ENCODE peak calls at places on chromosomes 5 and 9, in four cellular contexts. L is naive thymus-derived CD4-positive, alpha-beta T cell; N is IMR-90; E is pancreas. Q is an unnamed sample. For H3K4me1, the result is how much of the 10 kb centered on the place peaks cover.

GRCh38 chr5:132675936-132676689 is 2.3 kb downstream of the IL4 start:
- DNase-seq in L (no peak), E (no peak), N (no peak), Q (no peak)

GRCh38 chr5:107284822-107285510 is 385.8 kb downstream of the EFNA5 start:
- DNase-seq in E (no peak), L (no peak), N (peak), Q (no peak)

GRCh38 chr9:82680179-82680935 is 382.6 kb downstream of the RASEF start:
- DNase-seq in L (no peak), N (no peak), E (no peak), Q (no peak)

GRCh38 chr5:169268019-169268418 is 32.9 kb downstream of the SLIT3 start:
- DNase-seq in E (no peak), N (no peak), L (no peak), Q (no peak)

GRCh38 chr9:124774131-124774978 is 2.6 kb upstream of the OLFML2A start:
- DNase-seq in E (peak), N (peak), L (peak), Q (peak)

GRCh38 chr5:33275921-33276705 is 164.7 kb upstream of the TARS1 start:
- DNase-seq in N (peak), L (no peak), E (no peak), Q (no peak)

GRCh38 chr5:75050415-75050814 is 1.9 kb downstream of the GCNT4 start:
- DNase-seq in L (peak), E (no peak), N (no peak), Q (no peak)

GRCh38 chr5:72387985-72388384 is 67.8 kb downstream of the PTCD2 start:
- DNase-seq in L (no peak), E (no peak), N (peak), Q (no peak)

GRCh38 chr5:14581891-14582796 is 552 bp downstream of the OTULINL start:
- DNase-seq in L (peak), N (no peak), E (peak), Q (peak)

GRCh38 chr5:125499969-125500368 is 753.5 kb upstream of the ZNF608 start:
- DNase-seq in N (no peak), L (no peak), E (no peak), Q (no peak)

GRCh38 chr9:110994771-110995241 is 43.5 kb downstream of the LPAR1 start:
- DNase-seq in N (peak), L (no peak), E (no peak), Q (no peak)

GRCh38 chr5:134255418-134256150 is 29.7 kb upstream of the PPP2CA start:
- DNase-seq in N (peak), E (no peak), L (no peak), Q (no peak)

GRCh38 chr9:114366334-114367128 is 21.3 kb downstream of the AKNA start:
- DNase-seq in E (no peak), N (peak), L (peak), Q (no peak)

GRCh38 chr5:96067902-96068614 is 106.4 kb upstream of the ELL2 start:
- DNase-seq in L (no peak), E (no peak), N (peak), Q (no peak)

GRCh38 chr9:136375096-136375495 is 1.6 kb upstream of the CARD9 start:
- DNase-seq in E (no peak), N (no peak), L (no peak), Q (no peak)

GRCh38 chr9:136372561-136373299 is 739 bp downstream of the CARD9 start:
- DNase-seq in N (peak), L (no peak), E (no peak), Q (peak)

GRCh38 chr9:136372006-136372405 is 1.5 kb downstream of the CARD9 start:
- DNase-seq in N (no peak), L (no peak), E (no peak), Q (no peak)

GRCh38 chr9:136374183-136374575 is 710 bp upstream of the CARD9 start:
- DNase-seq in E (no peak), L (no peak), N (no peak), Q (no peak)

DNA sequence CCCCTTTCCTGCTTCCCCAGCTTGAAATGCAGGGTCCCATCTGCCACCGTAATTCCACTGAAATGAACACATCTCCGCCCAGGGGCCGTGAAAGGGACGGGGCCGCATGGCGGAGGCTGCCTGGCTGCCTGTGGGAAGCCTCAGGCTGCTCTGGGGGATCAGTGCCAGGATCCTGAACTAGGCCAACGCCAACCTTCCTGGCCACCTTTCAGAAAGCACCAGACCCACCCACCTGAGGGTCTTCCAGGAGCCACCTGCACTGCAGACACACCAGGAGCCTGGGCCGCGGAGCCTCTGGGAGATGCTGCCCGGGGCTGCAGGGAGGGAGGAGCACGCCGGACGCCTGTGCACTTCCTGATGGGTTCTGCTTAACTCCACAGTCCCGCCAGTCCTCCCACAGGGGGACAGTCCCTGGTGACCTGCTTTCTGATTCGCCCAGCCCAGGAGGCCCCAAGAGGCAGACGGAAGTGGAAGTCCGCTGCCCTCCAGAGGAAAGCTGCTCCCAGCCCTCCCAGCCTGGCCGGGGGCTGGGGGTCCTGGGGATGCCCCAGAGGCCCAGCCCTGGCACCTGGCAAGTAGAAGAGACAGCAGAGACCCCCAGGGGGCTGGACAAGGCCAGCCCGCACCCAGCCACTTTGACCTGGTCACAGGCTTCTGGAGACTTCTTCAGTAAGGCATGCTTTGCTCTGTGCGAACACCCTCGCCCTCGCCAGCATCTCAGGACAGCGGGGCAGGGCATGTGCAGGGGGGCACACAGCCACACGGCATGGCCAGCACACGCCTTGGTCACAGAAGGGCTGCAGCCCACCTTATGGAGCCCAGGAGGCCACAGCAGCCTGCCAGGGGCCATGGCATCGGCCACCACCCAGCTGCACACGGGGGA is at the start of gene CARD9:
- DNase-seq in L (no peak), E (no peak), N (no peak), Q (peak)
- H3K27ac ChIP-seq in L (no peak), E (no peak), N (peak), Q (peak)

GRCh38 chr5:159088371-159088770 is 11.3 kb downstream of the EBF1 start:
- DNase-seq in N (no peak), E (no peak), L (no peak), Q (no peak)

GRCh38 chr5:159092288-159092687 is 7.4 kb downstream of the EBF1 start:
- DNase-seq in L (no peak), N (no peak), E (no peak), Q (no peak)

GRCh38 chr5:159091051-159091450 is 8.7 kb downstream of the EBF1 start:
- DNase-seq in N (no peak), L (no peak), E (no peak), Q (no peak)

GRCh38 chr5:159091596-159091995 is 8.1 kb downstream of the EBF1 start:
- DNase-seq in N (no peak), L (no peak), E (no peak), Q (no peak)

DNA sequence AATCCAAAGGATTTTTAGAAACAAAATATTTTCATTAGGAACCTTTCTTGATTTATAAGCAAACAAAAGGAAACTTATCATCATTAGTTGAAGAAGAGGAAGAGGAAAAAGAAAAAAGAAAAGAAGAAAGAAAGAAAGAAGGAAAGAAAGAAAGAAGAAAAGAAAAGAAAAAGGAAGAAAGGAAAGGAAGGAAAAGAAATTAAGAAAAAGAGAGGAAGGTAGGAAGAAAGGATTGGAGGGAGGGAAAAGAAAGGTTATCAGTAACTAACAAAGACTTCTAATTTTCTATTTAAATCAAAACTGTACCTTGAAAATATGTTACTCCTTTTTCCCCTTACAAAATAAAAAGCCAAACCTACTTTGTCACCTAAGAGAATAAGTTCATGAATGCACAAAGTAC is 10.0 kb downstream of the EBF1 start:
- DNase-seq in E (no peak), L (no peak), N (no peak), Q (no peak)
- H3K4me1 ChIP-seq in E (under half), L (under half), N (under half), Q (under half)

DNA sequence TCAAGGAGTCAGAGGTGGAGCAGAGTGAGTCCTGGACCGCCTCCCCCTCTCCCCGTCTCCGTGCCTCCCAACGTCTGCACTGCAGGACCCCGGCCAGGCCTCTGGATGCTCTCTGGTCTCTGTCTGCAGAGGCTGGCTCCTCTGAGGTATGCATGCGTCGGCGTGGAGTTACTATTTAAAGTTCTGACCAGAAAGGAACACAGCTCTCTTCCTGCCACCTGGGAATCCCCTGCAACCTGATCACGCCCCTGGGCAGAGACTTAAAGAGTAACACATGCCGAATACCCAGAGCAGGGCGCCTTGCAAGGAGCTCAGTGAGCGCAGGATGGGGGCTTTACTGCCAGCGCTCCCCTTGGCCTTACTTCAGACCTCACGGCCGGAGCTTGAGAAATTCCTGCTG is 16.0 kb downstream of the ANXA6 start:
- DNase-seq in N (peak), L (no peak), E (no peak), Q (no peak)
- H3K27ac ChIP-seq in N (no peak), L (peak), E (no peak), Q (no peak)

GRCh38 chr9:134704499-134704898 is 62.9 kb downstream of the COL5A1 start:
- DNase-seq in N (no peak), E (no peak), L (no peak), Q (peak)
- H3K4me1 ChIP-seq in N (under half), E (under half), L (under half), Q (under half)

GRCh38 chr9:127973169-127974001 is 7.4 kb downstream of the EEIG1 start:
- DNase-seq in L (no peak), E (peak), N (no peak), Q (peak)

GRCh38 chr9:127970401-127971313 is 10.1 kb downstream of the EEIG1 start:
- DNase-seq in N (no peak), L (peak), E (no peak), Q (no peak)

GRCh38 chr9:127974002-127974768 is 6.6 kb downstream of the EEIG1 start:
- DNase-seq in N (no peak), E (peak), L (peak), Q (no peak)

GRCh38 chr9:127971357-127972315 is 9.2 kb downstream of the EEIG1 start:
- DNase-seq in L (no peak), N (no peak), E (peak), Q (no peak)

DNA sequence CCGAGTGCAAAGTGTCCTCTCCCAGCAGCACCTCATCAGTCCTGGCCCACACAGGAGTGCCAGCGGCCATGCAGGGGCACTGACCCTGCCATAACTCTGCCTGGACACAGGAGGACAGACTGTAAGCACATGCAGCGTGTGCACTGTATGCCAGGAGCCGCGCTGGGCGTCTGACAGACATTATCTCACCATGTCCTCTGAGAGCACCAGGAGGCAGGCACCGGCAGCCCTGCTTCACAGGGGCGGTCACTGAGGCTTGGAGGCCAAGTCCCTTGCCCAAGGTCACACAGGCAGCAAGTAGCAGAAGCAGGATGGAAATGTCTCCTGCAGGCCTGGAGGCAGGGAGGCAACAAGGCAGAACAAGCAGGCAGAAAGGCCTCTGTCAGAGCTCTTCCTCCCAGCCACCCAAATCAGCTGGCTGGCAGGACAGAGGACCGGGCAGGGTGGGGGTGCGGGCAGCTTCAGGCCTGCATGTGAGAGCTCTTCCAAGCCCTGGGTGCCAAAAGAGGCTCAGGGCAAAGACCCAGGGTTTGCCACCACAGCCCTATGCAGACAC is 8.4 kb downstream of the EEIG1 start:
- DNase-seq in E (peak), L (no peak), N (no peak), Q (no peak)
- H3K27ac ChIP-seq in E (peak), L (peak), N (no peak), Q (no peak)

DNA sequence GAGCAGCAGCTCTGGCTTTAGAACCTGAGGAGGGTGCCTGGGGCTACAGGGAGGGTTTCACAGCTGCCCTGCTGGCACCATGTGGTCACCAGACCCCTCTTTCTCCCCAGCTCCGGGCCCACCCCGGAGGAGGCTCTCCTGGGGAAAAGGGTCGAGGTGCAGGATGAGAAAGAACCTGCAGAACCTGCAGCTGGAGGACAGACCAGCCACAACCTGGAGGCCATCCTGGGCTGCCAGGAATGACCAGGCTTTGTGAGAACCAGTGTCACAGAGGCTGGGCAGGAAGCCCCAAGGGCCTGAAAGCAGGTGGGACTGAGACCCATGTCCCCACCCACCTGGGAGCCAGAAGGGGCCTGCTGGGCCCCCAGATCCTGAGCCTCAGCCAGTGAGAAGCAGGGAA is 23.0 kb downstream of the SEMA4D start:
- DNase-seq in E (no peak), N (no peak), L (no peak), Q (no peak)
- H3K4me1 ChIP-seq in E (under half), N (under half), L (half or more), Q (under half)

GRCh38 chr9:2029666-2030170 is 14.6 kb downstream of the SMARCA2 start:
- DNase-seq in L (no peak), E (no peak), N (no peak), Q (no peak)

GRCh38 chr9:2036844-2037243 is 21.7 kb downstream of the SMARCA2 start:
- DNase-seq in L (no peak), E (no peak), N (no peak), Q (no peak)

GRCh38 chr9:2027761-2028160 is 12.6 kb downstream of the SMARCA2 start:
- DNase-seq in N (no peak), E (no peak), L (no peak), Q (no peak)

GRCh38 chr9:2028888-2029287 is 13.7 kb downstream of the SMARCA2 start:
- DNase-seq in L (no peak), E (no peak), N (no peak), Q (no peak)

DNA sequence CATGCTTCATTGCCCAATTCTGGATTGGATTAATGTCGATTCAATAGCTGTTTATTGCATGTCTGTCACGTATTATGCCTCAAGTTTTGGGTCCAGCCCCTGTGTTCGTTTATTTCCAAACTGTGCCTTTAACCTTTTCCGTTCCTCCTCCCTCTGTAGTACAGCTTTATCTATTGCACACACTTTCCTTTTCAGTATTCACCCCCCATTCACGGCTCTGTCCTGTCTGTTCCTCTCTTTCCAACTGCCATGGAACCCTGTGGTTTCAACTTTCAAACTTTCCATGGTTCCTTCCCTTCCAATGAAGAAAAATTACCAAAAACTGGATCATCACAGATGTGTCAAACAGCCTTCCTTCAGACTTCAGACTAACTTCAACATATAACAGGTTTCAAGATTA is 17.1 kb downstream of the SMARCA2 start:
- DNase-seq in N (no peak), L (no peak), E (no peak), Q (no peak)
- H3K27ac ChIP-seq in N (no peak), L (no peak), E (no peak), Q (no peak)

DNA sequence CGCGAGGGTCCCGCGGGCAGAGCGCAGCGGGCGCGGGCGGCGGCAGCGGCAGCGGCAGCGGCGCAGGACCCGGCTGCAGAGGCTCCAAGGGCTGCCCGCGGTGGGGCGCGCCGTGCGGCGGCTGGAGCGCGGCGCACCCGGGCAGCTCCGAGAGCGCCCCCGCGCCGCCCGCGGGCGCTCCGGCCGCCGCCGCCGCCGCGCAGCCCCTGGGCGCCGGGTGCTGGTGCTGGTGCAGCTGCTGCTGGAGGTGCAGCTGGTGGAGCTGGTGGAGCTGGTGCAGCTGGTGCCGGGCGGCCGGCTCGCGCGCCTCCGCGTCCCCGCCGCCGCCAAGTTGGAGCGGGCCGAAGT is 644 bp downstream of the IER5L start:
- DNase-seq in N (no peak), E (no peak), L (no peak), Q (no peak)
- H3K4me1 ChIP-seq in N (under half), E (under half), L (under half), Q (under half)

GRCh38 chr5:158756873-158757272 is 342.8 kb downstream of the EBF1 start:
- DNase-seq in L (no peak), N (no peak), E (no peak), Q (no peak)
- H3K27ac ChIP-seq in L (no peak), N (no peak), E (no peak), Q (no peak)

GRCh38 chr5:157280927-157281326 is 15.0 kb downstream of the CYFIP2 start:
- DNase-seq in L (no peak), E (no peak), N (peak), Q (no peak)
- H3K4me1 ChIP-seq in L (half or more), E (under half), N (under half), Q (under half)

Q was measured in left lung.